ENCODE peak calls at places on chromosomes 6 and 20, in four cellular contexts. One of them, this sample, is unnamed.

GRCh38 chr6:72424476-72424875 is 197.4 kb upstream of the KCNQ5 start:
- DNase-seq in brain microvascular endothelial cell: no peak
- DNase-seq in GM23248: peak; percentile 27
- DNase-seq in fibroblast of the conjunctiva: no peak
- DNase-seq in this sample: peak; percentile 79

GRCh38 chr6:126064994-126065401 is 78.7 kb downstream of the TRMT11 start:
- DNase-seq in fibroblast of the conjunctiva: no peak
- DNase-seq in GM23248: no peak
- DNase-seq in brain microvascular endothelial cell: no peak
- DNase-seq in this sample: no peak

GRCh38 chr6:106829451-106829850 is 145.1 kb downstream of the CD24 start:
- DNase-seq in brain microvascular endothelial cell: no peak
- DNase-seq in fibroblast of the conjunctiva: no peak
- DNase-seq in GM23248: no peak
- DNase-seq in this sample: no peak

GRCh38 chr20:21022925-21023324 is 83.2 kb downstream of the LINC00237 start:
- DNase-seq in GM23248: no peak
- DNase-seq in fibroblast of the conjunctiva: no peak
- DNase-seq in brain microvascular endothelial cell: no peak
- DNase-seq in this sample: no peak

GRCh38 chr6:142378138-142378875 is 76.5 kb downstream of the ADGRG6 start:
- DNase-seq in GM23248: peak; percentile 72
- DNase-seq in fibroblast of the conjunctiva: peak; percentile 75
- DNase-seq in brain microvascular endothelial cell: peak; percentile 84
- DNase-seq in this sample: peak; percentile 48

GRCh38 chr6:158158748-158159147 is 9.3 kb downstream of the SERAC1 start:
- DNase-seq in brain microvascular endothelial cell: no peak
- DNase-seq in GM23248: peak; percentile 60
- DNase-seq in fibroblast of the conjunctiva: no peak
- DNase-seq in this sample: no peak

GRCh38 chr20:23459431-23460112 is 6.9 kb upstream of the CST11 start:
- DNase-seq in brain microvascular endothelial cell: no peak
- DNase-seq in fibroblast of the conjunctiva: no peak
- DNase-seq in GM23248: no peak
- DNase-seq in this sample: peak; percentile 24

GRCh38 chr6:88922775-88923548 is 40.5 kb downstream of the RNGTT start:
- DNase-seq in brain microvascular endothelial cell: peak; percentile 7
- DNase-seq in fibroblast of the conjunctiva: no peak
- DNase-seq in GM23248: peak; percentile 47
- DNase-seq in this sample: peak; percentile 24

GRCh38 chr6:43725643-43726580 is 38.3 kb upstream of the MRPS18A start:
- DNase-seq in fibroblast of the conjunctiva: no peak
- DNase-seq in GM23248: no peak
- DNase-seq in brain microvascular endothelial cell: no peak
- DNase-seq in this sample: no peak

GRCh38 chr6:40997256-40997957 is 41.6 kb downstream of the UNC5CL start:
- DNase-seq in GM23248: peak; percentile 64
- DNase-seq in brain microvascular endothelial cell: peak; percentile 73
- DNase-seq in fibroblast of the conjunctiva: no peak
- DNase-seq in this sample: peak; percentile 35

GRCh38 chr20:7851031-7851490 is 89.2 kb downstream of the HAO1 start:
- DNase-seq in brain microvascular endothelial cell: no peak
- DNase-seq in fibroblast of the conjunctiva: no peak
- DNase-seq in GM23248: peak; percentile 68
- DNase-seq in this sample: peak; percentile 87

GRCh38 chr20:32355417-32355841 is 2.7 kb upstream of the ASXL1 start:
- DNase-seq in GM23248: no peak
- DNase-seq in fibroblast of the conjunctiva: no peak
- DNase-seq in brain microvascular endothelial cell: no peak
- DNase-seq in this sample: no peak

GRCh38 chr6:124233221-124233620 is 429.6 kb downstream of the NKAIN2 start:
- DNase-seq in fibroblast of the conjunctiva: no peak
- DNase-seq in brain microvascular endothelial cell: no peak
- DNase-seq in GM23248: no peak
- DNase-seq in this sample: no peak

GRCh38 chr6:68077661-68078060 is 557.4 kb upstream of the ADGRB3 start:
- DNase-seq in brain microvascular endothelial cell: no peak
- DNase-seq in fibroblast of the conjunctiva: no peak
- DNase-seq in GM23248: no peak
- DNase-seq in this sample: no peak

GRCh38 chr20:419556-420168 is 11.6 kb downstream of the RBCK1 start:
- DNase-seq in brain microvascular endothelial cell: no peak
- DNase-seq in GM23248: no peak
- DNase-seq in fibroblast of the conjunctiva: no peak
- DNase-seq in this sample: no peak

GRCh38 chr6:44630125-44631028 is 242.9 kb downstream of the CDC5L start:
- DNase-seq in GM23248: peak; percentile 76
- DNase-seq in fibroblast of the conjunctiva: peak; percentile 47
- DNase-seq in brain microvascular endothelial cell: peak; percentile 53
- DNase-seq in this sample: peak; percentile 61

GRCh38 chr6:71250050-71250689 is 38.4 kb upstream of the OGFRL1 start:
- DNase-seq in GM23248: peak; percentile 83
- DNase-seq in fibroblast of the conjunctiva: peak; percentile 49
- DNase-seq in brain microvascular endothelial cell: peak; percentile 43
- DNase-seq in this sample: peak; percentile 70

GRCh38 chr6:157403684-157404051 is 22.7 kb downstream of the ZDHHC14 start:
- DNase-seq in fibroblast of the conjunctiva: no peak
- DNase-seq in GM23248: no peak
- DNase-seq in brain microvascular endothelial cell: no peak
- DNase-seq in this sample: no peak

GRCh38 chr6:139091859-139092258 is 43.0 kb upstream of the HECA start:
- DNase-seq in fibroblast of the conjunctiva: no peak
- DNase-seq in brain microvascular endothelial cell: no peak
- DNase-seq in GM23248: no peak
- DNase-seq in this sample: no peak

GRCh38 chr20:2822073-2822472 is 5.9 kb downstream of the TMEM239 start:
- DNase-seq in GM23248: peak; percentile 30
- DNase-seq in brain microvascular endothelial cell: no peak
- DNase-seq in fibroblast of the conjunctiva: no peak
- DNase-seq in this sample: no peak

GRCh38 chr6:9795880-9796279 is 619.0 kb downstream of the TFAP2A start:
- DNase-seq in brain microvascular endothelial cell: no peak
- DNase-seq in GM23248: no peak
- DNase-seq in fibroblast of the conjunctiva: no peak
- DNase-seq in this sample: no peak